ENCODE peak calls at places on chromosomes 12 and 14, in four cellular contexts. V is DMS79, Y is endothelial cell, C is Daoy. A is an unnamed sample.
A peak's percentile ranks its signal among the peaks of the same experiment; 100 is the strongest.

GRCh38 chr12:91616401-91616800 is 433.8 kb upstream of the DCN start:
- DNase-seq in V (no peak), Y (no peak), C (no peak), A (no peak)

GRCh38 chr12:121776190-121777098 is 17.0 kb downstream of the RHOF start:
- DNase-seq in V (peak; percentile 21), Y (peak; percentile 89), C (peak; percentile 79), A (peak; percentile 80)

GRCh38 chr12:120468846-120469449 is 600 bp downstream of the SRSF9 start:
- DNase-seq in V (no peak), Y (peak; percentile 57), C (peak; percentile 20), A (peak; percentile 25)

GRCh38 chr12:62862259-62862881 is 72.6 kb downstream of the PPM1H start:
- DNase-seq in V (no peak), Y (no peak), C (no peak), A (no peak)

GRCh38 chr12:13197526-13198141 is 1.1 kb downstream of the EMP1 start:
- DNase-seq in V (no peak), Y (no peak), C (peak; percentile 71), A (peak; percentile 43)

GRCh38 chr12:29769162-29769820 is 14.5 kb downstream of the TMTC1 start:
- DNase-seq in V (no peak), Y (no peak), C (peak; percentile 13), A (no peak)

GRCh38 chr14:31357279-31357678 is 63.1 kb downstream of the HEATR5A start:
- DNase-seq in V (no peak), Y (no peak), C (no peak), A (no peak)

GRCh38 chr14:80059041-80059440 is 152.3 kb downstream of the DIO2 start:
- DNase-seq in V (no peak), Y (no peak), C (no peak), A (no peak)

GRCh38 chr12:11661491-11662085 is 12.1 kb downstream of the ETV6 start:
- DNase-seq in V (peak; percentile 80), Y (no peak), C (no peak), A (no peak)

GRCh38 chr12:24931666-24932405 is 17.1 kb downstream of the BCAT1 start:
- DNase-seq in V (no peak), Y (no peak), C (no peak), A (no peak)

GRCh38 chr12:113232787-113233585 is 11.7 kb downstream of the TPCN1 start:
- DNase-seq in V (peak; percentile 97), Y (no peak), C (peak; percentile 93), A (peak; percentile 89)

GRCh38 chr12:70543444-70543843 is 93.8 kb downstream of the PTPRB start:
- DNase-seq in V (no peak), Y (no peak), C (peak; percentile 79), A (peak; percentile 78)

GRCh38 chr14:76654573-76654955 is 106.7 kb upstream of the VASH1 start:
- DNase-seq in V (no peak), Y (no peak), C (peak; percentile 35), A (no peak)

GRCh38 chr12:24742378-24742777 is 206.5 kb downstream of the BCAT1 start:
- DNase-seq in V (no peak), Y (no peak), C (no peak), A (no peak)

GRCh38 chr12:74890237-74890599 is 319.4 kb downstream of the KCNC2 start:
- DNase-seq in V (no peak), Y (no peak), C (peak; percentile 78), A (peak; percentile 69)

GRCh38 chr12:79327465-79327864 is 363.3 kb downstream of the PAWR start:
- DNase-seq in V (no peak), Y (no peak), C (no peak), A (peak; percentile 21)

GRCh38 chr14:31207746-31208545 is at the start of gene HECTD1:
- DNase-seq in V (peak; percentile 88), Y (peak; percentile 96), C (peak; percentile 95), A (peak; percentile 93)

GRCh38 chr14:77580964-77581505 is 35.4 kb downstream of the SPTLC2 start:
- DNase-seq in V (peak; percentile 74), Y (no peak), C (peak; percentile 20), A (peak; percentile 88)

GRCh38 chr12:120264511-120265202 is 873 bp downstream of the PXN start:
- DNase-seq in V (no peak), Y (no peak), C (no peak), A (no peak)

GRCh38 chr14:52950898-52951729 is at the start of gene FERMT2:
- DNase-seq in V (peak; percentile 78), Y (peak; percentile 95), C (peak; percentile 96), A (peak; percentile 86)

GRCh38 chr12:124361074-124361965 is 66.4 kb downstream of the RFLNA start:
- DNase-seq in V (no peak), Y (no peak), C (no peak), A (no peak)

GRCh38 chr12:9667403-9667802 is 2.1 kb upstream of the CLEC2D start:
- DNase-seq in V (no peak), Y (no peak), C (no peak), A (no peak)

GRCh38 chr14:64659366-64659765 is 44.9 kb upstream of the PLEKHG3 start:
- DNase-seq in V (no peak), Y (no peak), C (no peak), A (no peak)

GRCh38 chr12:105221588-105222325 is 14.2 kb downstream of the APPL2 start:
- DNase-seq in V (peak; percentile 71), Y (no peak), C (no peak), A (no peak)

GRCh38 chr14:96352708-96353107 is 10.4 kb downstream of the ATG2B start:
- DNase-seq in V (no peak), Y (no peak), C (no peak), A (no peak)

GRCh38 chr12:64679487-64679983 is 69.2 kb downstream of the RASSF3 start:
- DNase-seq in V (no peak), Y (no peak), C (peak; percentile 94), A (peak; percentile 89)